ENCODE peak calls at places on chromosome 14, in five cellular contexts. X is NCI-H1105, T is activated T-cell treated with anti-CD3 and anti-CD28 coated beads for 1 hour, Y is NCI-H1092 treated with DMSO at 0.1 percent for 48 hours, I is GM04503. V is an unnamed sample.

GRCh38 chr14:100147181-100147631 is 12.2 kb downstream of the DEGS2 start:
- DNase-seq in X (no peak), T (peak), Y (no peak), I (no peak), V (no peak)

GRCh38 chr14:70832536-70833305 is 23.4 kb upstream of the MAP3K9 start:
- DNase-seq in X (no peak), T (no peak), Y (no peak), I (no peak), V (no peak)

GRCh38 chr14:54730156-54730961 is 163.4 kb downstream of the SAMD4A start:
- DNase-seq in X (no peak), T (no peak), Y (no peak), I (peak), V (peak)

GRCh38 chr14:92322516-92322915 is 449 bp upstream of the SLC24A4 start:
- DNase-seq in X (no peak), T (no peak), Y (no peak), I (no peak), V (peak)

GRCh38 chr14:105473033-105473676 is 1.5 kb upstream of the CRIP2 start:
- DNase-seq in X (peak), T (no peak), Y (peak), I (no peak), V (peak)

GRCh38 chr14:91154851-91155625 is 41.2 kb downstream of the DGLUCY start:
- DNase-seq in X (peak), T (no peak), Y (peak), I (no peak), V (peak)

GRCh38 chr14:61025239-61026223 is 44.5 kb downstream of the SLC38A6 start:
- DNase-seq in X (peak), T (peak), Y (peak), I (no peak), V (peak)

GRCh38 chr14:58789756-58790155 is 152.0 kb downstream of the DACT1 start:
- DNase-seq in X (no peak), T (no peak), Y (no peak), I (no peak), V (no peak)

GRCh38 chr14:91396959-91397815 is 20.4 kb downstream of the CCDC88C start:
- DNase-seq in X (peak), T (peak), Y (peak), I (no peak), V (peak)

GRCh38 chr14:96249016-96249415 is 7.0 kb upstream of the BDKRB1 start:
- DNase-seq in X (no peak), T (no peak), Y (no peak), I (peak), V (no peak)

GRCh38 chr14:105267820-105268548 is 19.7 kb downstream of the BTBD6 start:
- DNase-seq in X (no peak), T (no peak), Y (no peak), I (no peak), V (no peak)

GRCh38 chr14:70753518-70753953 is 55.8 kb downstream of the MAP3K9 start:
- DNase-seq in X (no peak), T (no peak), Y (no peak), I (no peak), V (peak)

GRCh38 chr14:61335049-61335448 is 13.7 kb downstream of the PRKCH start:
- DNase-seq in X (no peak), T (no peak), Y (no peak), I (no peak), V (no peak)

GRCh38 chr14:59281613-59282012 is 93.1 kb downstream of the DAAM1 start:
- DNase-seq in X (no peak), T (no peak), Y (no peak), I (peak), V (no peak)

GRCh38 chr14:60509438-60510253 is 700 bp downstream of the SIX6 start:
- DNase-seq in X (no peak), T (no peak), Y (no peak), I (no peak), V (peak)

GRCh38 chr14:57692671-57693070 is 173.2 kb downstream of the SLC35F4 start:
- DNase-seq in X (no peak), T (no peak), Y (peak), I (peak), V (peak)

GRCh38 chr14:23299558-23299957 is 3.1 kb downstream of the PPP1R3E start:
- DNase-seq in X (no peak), T (no peak), Y (no peak), I (no peak), V (peak)

GRCh38 chr14:67285876-67286452 is 44.7 kb downstream of the PALS1 start:
- DNase-seq in X (peak), T (no peak), Y (peak), I (no peak), V (peak)

GRCh38 chr14:104262515-104263514 is 124.4 kb downstream of the KIF26A start:
- DNase-seq in X (no peak), T (no peak), Y (no peak), I (no peak), V (no peak)

GRCh38 chr14:29392287-29392686 is 535.4 kb downstream of the PRKD1 start:
- DNase-seq in X (no peak), T (no peak), Y (no peak), I (no peak), V (no peak)

GRCh38 chr14:52081964-52082363 is 13.1 kb upstream of the NID2 start:
- DNase-seq in X (no peak), T (no peak), Y (peak), I (no peak), V (peak)

GRCh38 chr14:106843951-106844483 is 1317.6 kb downstream of the TMEM121 start:
- DNase-seq in X (no peak), T (no peak), Y (no peak), I (no peak), V (no peak)

GRCh38 chr14:100629696-100630095 is 42.5 kb upstream of the BEGAIN start:
- DNase-seq in X (no peak), T (no peak), Y (no peak), I (no peak), V (no peak)

GRCh38 chr14:90621205-90621600 is 195.0 kb downstream of the TTC7B start:
- DNase-seq in X (no peak), T (no peak), Y (no peak), I (no peak), V (no peak)

GRCh38 chr14:103067231-103067954 is 10.0 kb upstream of the CDC42BPB start:
- DNase-seq in X (no peak), T (no peak), Y (no peak), I (peak), V (peak)

GRCh38 chr14:53850714-53851296 is 105.8 kb downstream of the BMP4 start:
- DNase-seq in X (no peak), T (no peak), Y (no peak), I (peak), V (no peak)

GRCh38 chr14:89283327-89284060 is 133.5 kb downstream of the FOXN3 start:
- DNase-seq in X (no peak), T (no peak), Y (no peak), I (no peak), V (no peak)

GRCh38 chr14:103542545-103543088 is 13.6 kb downstream of the TRMT61A start:
- DNase-seq in X (no peak), T (no peak), Y (peak), I (no peak), V (peak)

GRCh38 chr14:60092516-60092915 is 793 bp downstream of the PCNX4 start:
- DNase-seq in X (peak), T (no peak), Y (peak), I (no peak), V (peak)

GRCh38 chr14:80037349-80037748 is 174.0 kb downstream of the DIO2 start:
- DNase-seq in X (no peak), T (no peak), Y (no peak), I (no peak), V (no peak)

GRCh38 chr14:55427439-55427838 is 13.0 kb downstream of the TBPL2 start:
- DNase-seq in X (no peak), T (no peak), Y (no peak), I (no peak), V (no peak)

GRCh38 chr14:26389646-26390508 is 208.0 kb downstream of the NOVA1 start:
- DNase-seq in X (no peak), T (no peak), Y (no peak), I (peak), V (no peak)

GRCh38 chr14:34596891-34597290 is 33.1 kb downstream of the SNX6 start:
- DNase-seq in X (no peak), T (no peak), Y (no peak), I (no peak), V (no peak)

GRCh38 chr14:68951051-68951797 is 27.9 kb downstream of the ACTN1 start:
- DNase-seq in X (no peak), T (no peak), Y (no peak), I (peak), V (no peak)

GRCh38 chr14:100893228-100893601 is 10.3 kb downstream of the RTL1 start:
- DNase-seq in X (no peak), T (no peak), Y (no peak), I (no peak), V (no peak)

GRCh38 chr14:94601961-94602391 is 10.2 kb upstream of the SERPINA3 start:
- DNase-seq in X (no peak), T (no peak), Y (no peak), I (peak), V (no peak)

GRCh38 chr14:104746071-104746545 is 6.8 kb upstream of the SIVA1 start:
- DNase-seq in X (no peak), T (no peak), Y (no peak), I (no peak), V (peak)

GRCh38 chr14:104826197-104826857 is 25.4 kb downstream of the ZBTB42 start:
- DNase-seq in X (peak), T (peak), Y (peak), I (no peak), V (peak)

GRCh38 chr14:24891987-24892729 is 157.8 kb downstream of the STXBP6 start:
- DNase-seq in X (no peak), T (no peak), Y (no peak), I (no peak), V (no peak)